ENCODE peak calls at places on chromosomes 6 and 20, in ten cellular contexts. Q, H, A, S, Y, X, E, L, I and V are unnamed samples.

GRCh38 chr20:33945391-33946079 is 48.2 kb upstream of the RALY start:
- DNase-seq in H (peak; percentile 51), X (no peak), E (no peak), A (no peak), Y (no peak), I (no peak), Q (no peak), S (no peak), L (peak; percentile 58), V (peak; percentile 51)

GRCh38 chr6:31860349-31860748 is 2.3 kb downstream of the NEU1 start:
- DNase-seq in X (peak; percentile 2), A (no peak), Y (no peak), S (no peak), L (no peak), Q (no peak), E (no peak), H (no peak), I (no peak), V (no peak)

GRCh38 chr6:37919417-37920157 is 100.1 kb downstream of the ZFAND3 start:
- DNase-seq in E (no peak), S (no peak), Y (no peak), A (no peak), Q (no peak), X (no peak), L (no peak), H (peak; percentile 77), I (no peak), V (no peak)

GRCh38 chr6:168988801-168989200 is 264.8 kb downstream of the THBS2 start:
- DNase-seq in Q (no peak), A (peak; percentile 85), E (no peak), Y (no peak), H (peak; percentile 12), X (peak; percentile 27), L (no peak), I (no peak), S (no peak), V (no peak)

GRCh38 chr20:63740501-63741353 is 1.2 kb downstream of the SLC2A4RG start:
- DNase-seq in X (peak; percentile 95), H (peak; percentile 72), Y (peak; percentile 82), I (peak; percentile 98), A (peak; percentile 98), Q (peak; percentile 95), S (peak; percentile 97), E (peak; percentile 94), L (peak; percentile 84), V (peak; percentile 96)

GRCh38 chr6:33990061-33990541 is 155.8 kb downstream of the GRM4 start:
- DNase-seq in Y (no peak), L (no peak), Q (no peak), X (no peak), S (no peak), E (no peak), H (no peak), I (no peak), A (no peak), V (no peak)

GRCh38 chr6:43120101-43120730 is 44.1 kb downstream of the PTK7 start:
- DNase-seq in X (no peak), I (no peak), H (no peak), A (no peak), Q (no peak), L (no peak), Y (no peak), E (no peak), S (no peak), V (no peak)

GRCh38 chr20:40681684-40682083 is 7.4 kb downstream of the MAFB start:
- DNase-seq in H (no peak), S (no peak), A (no peak), L (no peak), Q (no peak), X (no peak), I (no peak), E (no peak), Y (no peak), V (no peak)

GRCh38 chr6:23213193-23213592 is 643.8 kb downstream of the HDGFL1 start:
- DNase-seq in A (no peak), H (peak; percentile 29), I (no peak), Q (no peak), L (peak; percentile 33), X (no peak), Y (no peak), S (no peak), E (no peak), V (no peak)

GRCh38 chr6:166313255-166314070 is 5.3 kb upstream of the PRR18 start:
- DNase-seq in Y (no peak), I (no peak), L (peak; percentile 52), Q (no peak), S (peak; percentile 38), X (peak; percentile 71), A (no peak), E (no peak), H (peak; percentile 11), V (peak; percentile 38)

DNA sequence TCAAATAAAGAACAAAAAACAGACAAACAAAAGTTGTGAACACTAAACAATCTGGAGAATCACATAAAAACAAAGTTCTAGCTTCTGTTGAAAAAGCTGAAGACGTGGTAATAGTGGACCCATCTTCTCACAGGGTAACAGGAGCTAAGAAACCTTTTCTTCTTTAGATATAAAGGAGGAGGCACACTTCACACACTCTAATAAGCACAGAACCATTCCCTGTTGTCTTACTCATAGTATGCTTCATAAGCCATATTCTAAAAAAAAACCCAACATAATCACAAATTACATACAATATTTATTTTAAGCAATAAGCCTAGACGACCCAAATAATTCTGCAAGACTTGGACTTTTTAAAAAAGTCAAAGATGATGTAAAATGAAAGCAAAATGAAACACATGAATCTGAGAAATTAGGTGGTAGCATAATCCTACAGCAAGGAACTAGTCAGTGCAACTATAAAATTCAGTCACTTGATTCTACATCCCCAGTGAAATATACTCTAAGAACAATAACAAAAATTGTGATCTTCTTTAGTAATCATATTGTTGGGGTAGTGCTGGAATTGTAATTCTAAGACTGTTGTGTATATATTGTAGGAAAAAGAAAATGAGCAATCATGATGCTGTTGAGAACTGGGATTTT is 15.6 kb downstream of the SRPK1 start:
- DNase-seq in A (no peak), H (no peak), S (no peak), E (no peak), L (no peak), Y (no peak), Q (no peak), X (no peak), I (no peak), V (no peak)
- H3K36me3 ChIP-seq in A (no peaks in the 10 kb centered on the region), H (peaks cover 4% of the 10 kb centered on the region), S (no peaks in the 10 kb centered on the region), E (peaks cover under 1% of the 10 kb centered on the region), L (peaks cover 43% of the 10 kb centered on the region), Y (peaks cover 65% of the 10 kb centered on the region), Q (no peaks in the 10 kb centered on the region), X (no peaks in the 10 kb centered on the region), I (no peaks in the 10 kb centered on the region), V (peaks cover 70% of the 10 kb centered on the region)

GRCh38 chr20:2692036-2692885 is at the start of gene EBF4:
- DNase-seq in I (peak; percentile 89), H (no peak), E (peak; percentile 57), A (peak; percentile 86), Q (peak; percentile 69), Y (no peak), S (peak; percentile 41), L (no peak), X (peak; percentile 73), V (no peak)

GRCh38 chr20:2691127-2691526 is 1.5 kb upstream of the EBF4 start:
- DNase-seq in I (no peak), Q (no peak), X (no peak), Y (no peak), S (no peak), E (no peak), H (no peak), A (no peak), L (no peak), V (no peak)

GRCh38 chr20:2690718-2691117 is 1.9 kb upstream of the EBF4 start:
- DNase-seq in S (no peak), Y (no peak), Q (no peak), E (no peak), X (no peak), H (no peak), L (no peak), I (peak; percentile 53), A (no peak), V (no peak)

GRCh38 chr20:2691663-2692035 is 931 bp upstream of the EBF4 start:
- DNase-seq in Q (no peak), S (no peak), I (peak; percentile 52), E (no peak), L (no peak), H (no peak), X (no peak), Y (no peak), A (no peak), V (no peak)

GRCh38 chr20:2690213-2690612 is 2.4 kb upstream of the EBF4 start:
- DNase-seq in Y (no peak), H (no peak), L (no peak), A (no peak), Q (no peak), E (no peak), I (no peak), X (no peak), S (no peak), V (no peak)
- H3K27me3 ChIP-seq in Y (peaks cover 75% of the 10 kb centered on the region), H (peaks cover 45% of the 10 kb centered on the region), L (peaks cover 42% of the 10 kb centered on the region), A (no peaks in the 10 kb centered on the region), Q (no peaks in the 10 kb centered on the region), E (peaks cover 14% of the 10 kb centered on the region), I (no peaks in the 10 kb centered on the region), X (peaks cover 49% of the 10 kb centered on the region), S (no peaks in the 10 kb centered on the region), V (peaks cover 13% of the 10 kb centered on the region)

DNA sequence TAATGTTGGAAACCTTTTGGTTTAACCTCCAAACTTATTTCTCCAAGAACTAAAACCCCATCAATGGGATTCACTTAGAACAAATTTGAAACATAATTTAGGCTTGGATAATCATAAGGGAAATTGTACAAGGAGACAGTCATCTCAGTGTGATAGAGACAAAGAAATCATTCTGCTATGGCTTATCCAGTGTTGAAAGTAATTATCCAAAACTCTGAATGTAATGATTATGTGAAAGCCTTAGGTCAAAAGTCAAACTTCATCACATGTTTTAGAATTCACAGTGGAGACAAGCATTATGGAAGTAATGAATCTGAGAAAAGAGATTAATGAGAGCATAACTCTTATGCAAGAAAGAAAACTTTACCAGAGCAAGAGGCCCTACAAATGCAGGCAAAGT is 20.0 kb downstream of the MC3R start:
- DNase-seq in A (no peak), E (no peak), H (no peak), S (no peak), L (no peak), I (no peak), Q (no peak), X (no peak), Y (no peak), V (no peak)
- H3K9me3 ChIP-seq in A (no peaks in the 10 kb centered on the region), E (no peaks in the 10 kb centered on the region), H (no peaks in the 10 kb centered on the region), S (no peaks in the 10 kb centered on the region), L (no peaks in the 10 kb centered on the region), I (no peaks in the 10 kb centered on the region), Q (no peaks in the 10 kb centered on the region), X (no peaks in the 10 kb centered on the region), Y (no peaks in the 10 kb centered on the region), V (no peaks in the 10 kb centered on the region)

GRCh38 chr6:157200611-157201010 is 122.7 kb downstream of the TMEM242 start:
- DNase-seq in I (no peak), Q (no peak), X (no peak), S (peak; percentile 46), H (no peak), E (no peak), L (no peak), Y (no peak), A (no peak), V (no peak)
- H3K36me3 ChIP-seq in I (no peaks in the 10 kb centered on the region), Q (peaks cover 62% of the 10 kb centered on the region), X (no peaks in the 10 kb centered on the region), S (peaks cover 31% of the 10 kb centered on the region), H (peaks cover 36% of the 10 kb centered on the region), E (no peaks in the 10 kb centered on the region), L (peaks cover 4% of the 10 kb centered on the region), Y (peaks cover 4% of the 10 kb centered on the region), A (peaks cover 39% of the 10 kb centered on the region), V (peaks cover 14% of the 10 kb centered on the region)

DNA sequence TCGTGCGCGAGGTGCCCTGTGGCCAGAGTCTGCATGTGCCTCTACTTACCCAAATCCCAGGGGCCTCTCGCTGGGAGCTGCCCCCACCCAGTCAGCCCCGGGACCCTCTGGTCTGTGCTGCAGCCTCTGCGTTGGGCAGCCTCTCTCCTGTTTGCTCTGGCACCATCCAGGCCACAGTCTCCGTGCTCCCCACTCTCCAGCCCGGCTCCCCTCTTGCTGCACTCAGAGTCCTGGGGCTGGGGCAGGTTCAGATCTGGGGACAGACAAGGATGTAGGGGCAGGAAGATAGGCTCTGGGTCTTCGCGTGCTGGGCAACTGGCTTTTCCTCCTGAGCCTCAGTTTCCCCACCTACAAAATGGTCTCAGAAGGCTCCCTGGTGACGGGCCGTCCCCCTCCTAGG is 70.8 kb upstream of the GATA5 start:
- DNase-seq in A (no peak), Q (no peak), X (no peak), Y (no peak), H (no peak), E (no peak), I (no peak), S (no peak), L (no peak), V (no peak)
- H3K27me3 ChIP-seq in A (peaks cover 21% of the 10 kb centered on the region), Q (no peaks in the 10 kb centered on the region), X (peaks cover 21% of the 10 kb centered on the region), Y (peaks cover 99% of the 10 kb centered on the region), H (peaks cover 10% of the 10 kb centered on the region), E (no peaks in the 10 kb centered on the region), I (no peaks in the 10 kb centered on the region), S (peaks cover 1% of the 10 kb centered on the region), L (peaks cover 16% of the 10 kb centered on the region), V (peaks cover 11% of the 10 kb centered on the region)